ENCODE peak calls at places on chromosomes 13 and 19, in four cellular contexts. L is tibial artery; G is CD8-positive, alpha-beta T cell; U is A549. E is an unnamed sample.

GRCh38 chr13:59951011-59951410 is 212.7 kb downstream of the DIAPH3 start:
- DNase-seq in G (no peak), L (no peak), U (no peak), E (no peak)

GRCh38 chr13:29496241-29496712 is 99.2 kb downstream of the SLC7A1 start:
- DNase-seq in G (no peak), U (no peak), L (no peak), E (no peak)

GRCh38 chr13:49429061-49429460 is 14.8 kb downstream of the CAB39L start:
- DNase-seq in G (no peak), L (no peak), U (no peak), E (no peak)

GRCh38 chr13:49635599-49636433 is 7.5 kb downstream of the ARL11 start:
- DNase-seq in G (peak), L (no peak), U (no peak), E (no peak)

GRCh38 chr13:72864142-72865035 is 82.5 kb downstream of the PIBF1 start:
- DNase-seq in L (no peak), G (no peak), U (no peak), E (no peak)

GRCh38 chr13:46165485-46166220 is 16.3 kb downstream of the LCP1 start:
- DNase-seq in U (no peak), G (no peak), L (no peak), E (no peak)

GRCh38 chr19:1468274-1469199 is 10.5 kb downstream of the C19orf25 start:
- DNase-seq in G (peak), L (no peak), U (no peak), E (no peak)

GRCh38 chr13:21060063-21060826 is 1.1 kb downstream of the LATS2 start:
- DNase-seq in G (peak), U (no peak), L (peak), E (no peak)

GRCh38 chr19:51398096-51398704 is 7.8 kb upstream of the C19orf84 start:
- DNase-seq in U (peak), G (no peak), L (no peak), E (no peak)

GRCh38 chr13:49300716-49301589 is 53.2 kb downstream of the CDADC1 start:
- DNase-seq in U (peak), G (peak), L (peak), E (no peak)

GRCh38 chr13:105196052-105196451 is 1339.4 kb downstream of the EFNB2 start:
- DNase-seq in L (no peak), G (no peak), U (no peak), E (no peak)

GRCh38 chr19:2888739-2889224 is 11.9 kb upstream of the ZNF57 start:
- DNase-seq in U (no peak), L (peak), G (peak), E (peak)

GRCh38 chr19:19732579-19733501 is at the start of gene ZNF14:
- DNase-seq in G (peak), L (peak), U (peak), E (peak)
- TF ChIP-seq CTCF in G (no peak), L (no peak), U (no peak), E (no peak)

GRCh38 chr19:13742756-13743155 is 21.6 kb upstream of the MRI1 start:
- DNase-seq in G (no peak), U (no peak), L (no peak), E (no peak)
- H3K4me3 ChIP-seq in G (no peak), U (no peak), L (no peak), E (no peak)

DNA sequence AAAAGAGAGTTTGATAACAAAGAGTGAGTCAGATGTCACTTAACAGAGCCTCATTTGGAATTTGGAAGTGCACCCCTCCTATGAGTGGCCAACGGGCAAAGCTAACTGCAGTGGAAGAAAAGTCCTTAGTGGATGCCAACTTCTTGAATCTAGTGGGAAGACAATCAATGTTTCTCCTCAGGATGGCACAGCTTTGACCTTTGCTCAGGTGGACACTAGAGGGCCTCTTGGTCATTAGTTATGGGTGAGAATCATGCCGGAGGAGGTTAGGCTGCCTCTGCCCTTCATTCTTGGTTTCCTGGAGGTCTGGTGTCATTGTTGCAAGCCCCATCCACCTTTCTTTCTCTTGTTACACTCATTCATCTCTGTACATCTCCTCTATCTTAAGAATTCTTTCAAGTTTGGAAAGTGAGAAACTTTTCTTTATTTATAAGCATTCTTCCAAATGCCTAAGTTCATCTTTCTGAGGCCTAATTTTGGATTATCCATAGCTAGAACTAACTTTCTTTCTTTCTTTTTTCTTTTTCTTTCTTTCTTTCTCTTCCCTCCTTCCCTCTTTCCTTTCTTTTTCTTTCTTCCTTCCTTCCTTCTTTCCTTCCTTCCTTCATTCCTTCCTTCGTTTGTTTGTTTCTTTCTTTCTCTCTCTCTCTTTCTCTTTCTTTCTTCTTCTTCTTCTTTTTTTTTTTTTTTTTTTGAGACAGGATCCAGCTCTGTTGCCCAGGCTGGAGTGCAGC is 327.2 kb upstream of the TSHZ3 start:
- DNase-seq in L (no peak), U (peak), G (no peak), E (no peak)
- TF ChIP-seq CTCF in L (no peak), U (no peak), G (no peak), E (no peak)

GRCh38 chr19:35904312-35905068 is 2.2 kb downstream of the HCST start:
- DNase-seq in U (no peak), L (no peak), G (no peak), E (no peak)

GRCh38 chr19:35907377-35907745 is 734 bp downstream of the TYROBP start:
- DNase-seq in U (no peak), L (no peak), G (no peak), E (no peak)

GRCh38 chr19:35903550-35904179 is 1.3 kb downstream of the HCST start:
- DNase-seq in U (peak), G (peak), L (peak), E (peak)

GRCh38 chr19:35902870-35903475 is 644 bp downstream of the HCST start:
- DNase-seq in G (no peak), L (no peak), U (no peak), E (no peak)

GRCh38 chr19:35905178-35905727 is 2.8 kb downstream of the TYROBP start:
- DNase-seq in U (no peak), G (no peak), L (no peak), E (no peak)
- H3K4me3 ChIP-seq in U (no peak), G (no peak), L (no peak), E (no peak)

GRCh38 chr13:75687145-75687763 is 51.1 kb downstream of the LMO7 start:
- DNase-seq in L (no peak), G (no peak), U (no peak), E (no peak)
- TF ChIP-seq CTCF in L (peak), G (no peak), U (peak), E (peak)

GRCh38 chr13:27789495-27790303 is 2.6 kb upstream of the GSX1 start:
- DNase-seq in G (no peak), U (no peak), L (no peak), E (no peak)
- H3K4me3 ChIP-seq in G (peak), U (no peak), L (no peak), E (no peak)

DNA sequence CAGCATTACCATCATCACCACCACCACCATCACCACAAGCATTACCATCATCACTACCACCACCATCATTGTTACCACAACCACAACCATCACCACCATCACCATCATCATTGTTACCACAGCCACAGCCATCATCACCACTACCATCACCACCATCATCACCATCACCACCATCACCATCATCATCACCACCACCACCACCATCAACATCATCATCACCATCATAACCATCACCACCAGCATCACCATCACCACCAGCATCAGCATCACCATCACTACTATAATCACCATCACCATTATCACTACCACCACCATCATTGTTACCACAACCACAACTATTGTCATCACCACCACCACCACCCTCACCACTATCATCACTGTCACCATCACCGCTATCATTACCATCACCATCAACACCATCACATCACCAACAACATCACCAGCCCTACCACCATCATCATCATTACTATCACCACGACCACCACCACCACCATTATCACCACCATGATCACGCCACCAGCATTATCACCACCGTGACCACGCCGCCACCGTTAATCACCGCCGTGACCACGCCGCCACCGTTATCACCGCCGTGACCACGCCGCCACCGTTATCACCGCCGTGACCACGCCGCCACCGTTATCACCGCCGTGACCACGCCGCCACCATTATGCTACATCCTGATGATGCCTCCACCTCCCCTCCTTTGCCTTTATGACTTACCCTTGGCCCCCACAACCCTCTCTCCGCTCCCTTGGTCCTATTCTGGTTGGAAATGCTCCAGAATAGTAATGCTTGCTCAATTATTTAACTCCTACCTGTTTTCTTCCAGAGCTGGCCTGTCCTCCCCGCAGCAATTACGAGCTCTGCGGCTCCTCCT is 10.0 kb upstream of the FXYD3 start:
- DNase-seq in U (no peak), L (no peak), G (no peak), E (no peak)
- TF ChIP-seq CTCF in U (no peak), L (no peak), G (no peak), E (no peak)

GRCh38 chr19:18393836-18394235 is 3.6 kb downstream of the LRRC25 start:
- DNase-seq in U (no peak), L (no peak), G (no peak), E (no peak)

GRCh38 chr19:18397242-18398202 is at the start of gene LRRC25:
- DNase-seq in L (peak), U (no peak), G (no peak), E (no peak)

GRCh38 chr19:18392936-18393335 is 4.5 kb downstream of the LRRC25 start:
- DNase-seq in G (no peak), L (no peak), U (no peak), E (no peak)

GRCh38 chr19:18399008-18399407 is 1.6 kb upstream of the LRRC25 start:
- DNase-seq in U (no peak), G (no peak), L (no peak), E (no peak)

GRCh38 chr19:18396471-18397241 is 766 bp downstream of the LRRC25 start:
- DNase-seq in G (no peak), U (no peak), L (no peak), E (no peak)
- H3K4me3 ChIP-seq in G (no peak), U (no peak), L (peak), E (peak)